ENCODE peak calls at places on chromosomes 1 and 21, in five cellular contexts. T is hypothalamus, C is AG20443, S is dorsolateral prefrontal cortex, E is OCI-M1. M is an unnamed sample.

GRCh38 chr1:27572019-27572678 is 31.8 kb downstream of the AHDC1 start:
- DNase-seq in T (no peak), C (no peak), S (no peak), E (no peak), M (no peak)

GRCh38 chr1:71706030-71706671 is 576.2 kb downstream of the NEGR1 start:
- DNase-seq in T (no peak), C (no peak), S (no peak), E (no peak), M (no peak)

GRCh38 chr21:45154511-45155508 is 80.4 kb downstream of the ADARB1 start:
- DNase-seq in T (no peak), C (peak), S (no peak), E (peak), M (peak)

GRCh38 chr1:193185206-193185605 is 1.2 kb downstream of the B3GALT2 start:
- DNase-seq in T (no peak), C (no peak), S (no peak), E (no peak), M (no peak)

GRCh38 chr21:14737922-14738321 is 191.8 kb upstream of the SAMSN1 start:
- DNase-seq in T (no peak), C (no peak), S (no peak), E (peak), M (peak)

GRCh38 chr21:43703068-43703880 is 15.7 kb upstream of the PDXK start:
- DNase-seq in T (no peak), C (peak), S (no peak), E (no peak), M (peak)

GRCh38 chr1:164636744-164637143 is 77.8 kb downstream of the PBX1 start:
- DNase-seq in T (no peak), C (no peak), S (no peak), E (no peak), M (no peak)

GRCh38 chr1:26697441-26697977 is 1.7 kb downstream of the ARID1A start:
- DNase-seq in T (peak), C (no peak), S (no peak), E (peak), M (no peak)

GRCh38 chr1:233972951-233973635 is 68.6 kb downstream of the SLC35F3 start:
- DNase-seq in T (no peak), C (no peak), S (no peak), E (peak), M (no peak)

GRCh38 chr1:31955917-31956736 is 18.0 kb upstream of the PTP4A2 start:
- DNase-seq in T (peak), C (peak), S (no peak), E (peak), M (peak)

GRCh38 chr1:47738560-47739182 is 258.5 kb downstream of the TRABD2B start:
- DNase-seq in T (no peak), C (peak), S (no peak), E (peak), M (peak)

GRCh38 chr1:44029260-44029910 is 1.9 kb downstream of the SLC6A9 start:
- DNase-seq in T (no peak), C (peak), S (no peak), E (no peak), M (peak)

GRCh38 chr1:189313488-189313887 is 1164.2 kb downstream of the BRINP3 start:
- DNase-seq in T (no peak), C (no peak), S (no peak), E (no peak), M (no peak)

GRCh38 chr1:115781343-115781742 is 12.8 kb upstream of the CASQ2 start:
- DNase-seq in T (no peak), C (peak), S (no peak), E (peak), M (peak)

M was measured in GM03348.